ENCODE peak calls at places on chromosome 22, in four cellular contexts. J is K562, Y is GM12878, Z is HepG2. E is an unnamed sample.

GRCh38 chr22:36873614-36874308 is 13.0 kb downstream of the NCF4 start:
- DNase-seq in Y (peak), J (peak), Z (peak), E (peak)

GRCh38 chr22:30251661-30252226 is 5.2 kb upstream of the LIF start:
- DNase-seq in Y (no peak), J (no peak), Z (no peak), E (no peak)

GRCh38 chr22:19679476-19680099 is 34.7 kb upstream of the SEPTIN5 start:
- DNase-seq in Y (no peak), Z (no peak), J (peak), E (peak)

GRCh38 chr22:31137721-31138120 is 2.6 kb downstream of the PLA2G3 start:
- DNase-seq in J (no peak), Y (no peak), Z (no peak), E (no peak)

GRCh38 chr22:45777046-45777851 is 105.6 kb downstream of the ATXN10 start:
- DNase-seq in Z (no peak), Y (no peak), J (no peak), E (no peak)

GRCh38 chr22:46057762-46058420 is 80.9 kb upstream of the WNT7B start:
- DNase-seq in Z (no peak), J (no peak), Y (peak), E (no peak)

GRCh38 chr22:26364066-26365015 is 64.7 kb upstream of the ASPHD2 start:
- DNase-seq in Y (peak), Z (peak), J (peak), E (peak)

GRCh38 chr22:20080776-20081654 is 974 bp downstream of the DGCR8 start:
- DNase-seq in J (peak), Z (peak), Y (no peak), E (peak)

GRCh38 chr22:45842141-45842831 is 134.7 kb downstream of the WNT7B start:
- DNase-seq in J (no peak), Z (no peak), Y (no peak), E (no peak)

GRCh38 chr22:36350751-36351594 is 36.8 kb downstream of the MYH9 start:
- DNase-seq in Y (no peak), J (no peak), Z (peak), E (no peak)

GRCh38 chr22:16601437-16602223 is 9.0 kb upstream of the CCT8L2 start:
- DNase-seq in Z (no peak), J (peak), Y (no peak), E (no peak)

GRCh38 chr22:47033648-47034000 is 271.2 kb downstream of the TBC1D22A start:
- DNase-seq in Y (no peak), Z (no peak), J (no peak), E (no peak)

GRCh38 chr22:30875481-30876215 is 92.9 kb downstream of the MORC2 start:
- DNase-seq in J (no peak), Y (no peak), Z (no peak), E (no peak)

GRCh38 chr22:32810241-32811133 is 9.0 kb downstream of the TIMP3 start:
- DNase-seq in Z (no peak), Y (no peak), J (no peak), E (no peak)

GRCh38 chr22:26086359-26086758 is 82.9 kb upstream of the SEZ6L start:
- DNase-seq in Y (no peak), J (peak), Z (no peak), E (no peak)

GRCh38 chr22:47034905-47035419 is 272.5 kb downstream of the TBC1D22A start:
- DNase-seq in J (no peak), Z (no peak), Y (no peak), E (no peak)

GRCh38 chr22:42217019-42217751 is 53.3 kb downstream of the TCF20 start:
- DNase-seq in J (no peak), Y (peak), Z (no peak), E (no peak)
- TF ChIP-seq BHLHE40 in J (no peak), Y (no peak), Z (no peak), E (no peak)

GRCh38 chr22:40592352-40593113 is 44.0 kb downstream of the MRTFA start:
- DNase-seq in J (no peak), Y (peak), Z (no peak), E (no peak)

GRCh38 chr22:40586781-40587180 is 49.7 kb downstream of the MRTFA start:
- DNase-seq in Z (no peak), J (no peak), Y (no peak), E (no peak)

GRCh38 chr22:40593460-40594273 is 42.9 kb downstream of the MRTFA start:
- DNase-seq in Y (peak), Z (peak), J (peak), E (no peak)

GRCh38 chr22:40585205-40585778 is 51.2 kb downstream of the MRTFA start:
- DNase-seq in Y (no peak), Z (no peak), J (no peak), E (no peak)

GRCh38 chr22:40588726-40589125 is 47.8 kb downstream of the MRTFA start:
- DNase-seq in J (no peak), Z (peak), Y (no peak), E (no peak)
- TF ChIP-seq FOXK2 in J (no peak), Z (no peak), Y (no peak), E (no peak)

GRCh38 chr22:18083406-18083805 is 5.6 kb downstream of the PEX26 start:
- DNase-seq in Z (no peak), J (no peak), Y (no peak), E (no peak)
- TF ChIP-seq BHLHE40 in Z (no peak), J (no peak), Y (no peak), E (no peak)

GRCh38 chr22:42693055-42693762 is 27.5 kb downstream of the A4GALT start:
- DNase-seq in J (no peak), Y (no peak), Z (no peak), E (no peak)
- TF ChIP-seq FOXK2 in J (no peak), Y (no peak), Z (no peak), E (no peak)

DNA sequence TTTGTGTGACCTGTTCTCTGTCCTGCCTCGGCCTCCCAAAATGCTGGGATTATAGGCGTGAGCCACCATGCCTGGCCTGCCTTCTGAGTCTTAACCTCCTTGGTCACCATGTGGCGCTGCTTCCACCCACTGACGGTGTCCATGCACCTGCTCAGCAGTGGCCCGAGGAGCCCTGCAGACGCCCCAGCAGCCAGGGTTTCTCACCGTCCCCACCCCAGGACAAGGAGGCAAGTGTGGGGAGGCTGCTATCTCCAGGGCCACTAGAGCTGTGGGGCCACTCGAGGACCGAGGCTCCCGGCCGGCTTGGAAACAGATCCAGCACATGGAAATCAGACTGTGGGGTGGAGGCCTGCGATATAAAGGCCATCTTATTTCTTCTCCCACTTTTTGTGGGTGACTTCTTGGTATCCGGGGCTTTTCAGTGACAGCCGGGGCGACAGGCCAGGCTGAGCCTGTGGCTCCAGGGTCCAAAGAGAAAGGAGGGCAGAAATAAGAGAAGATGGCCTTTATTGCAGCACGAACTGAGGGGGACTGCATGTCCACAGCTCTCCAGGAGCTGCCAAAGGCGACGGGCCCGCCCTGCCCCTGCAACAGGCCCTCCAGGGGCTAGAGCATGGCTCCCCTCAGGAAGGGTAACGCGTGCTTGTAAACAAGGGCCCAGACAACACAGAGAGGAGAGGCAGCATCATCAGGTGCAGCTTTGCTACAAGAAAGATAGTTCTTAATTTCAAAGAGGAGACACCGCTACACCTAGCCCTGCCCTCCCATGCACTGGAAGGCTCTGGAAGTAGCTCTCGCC is 15.0 kb downstream of the TSPO start:
- DNase-seq in J (peak), Z (no peak), Y (no peak), E (no peak)
- TF ChIP-seq BHLHE40 in J (no peak), Z (no peak), Y (no peak), E (no peak)

GRCh38 chr22:49765091-49765771 is 62.4 kb downstream of the BRD1 start:
- DNase-seq in Z (no peak), J (no peak), Y (no peak), E (no peak)
- TF ChIP-seq FOXK2 in Z (no peak), J (no peak), Y (no peak), E (no peak)

GRCh38 chr22:24824250-24824649 is 18.2 kb downstream of the SGSM1 start:
- DNase-seq in Z (no peak), J (no peak), Y (no peak), E (no peak)

GRCh38 chr22:24822471-24822870 is 16.5 kb downstream of the SGSM1 start:
- DNase-seq in J (no peak), Z (no peak), Y (no peak), E (no peak)

GRCh38 chr22:24826710-24827285 is 20.8 kb downstream of the SGSM1 start:
- DNase-seq in Z (no peak), J (no peak), Y (no peak), E (no peak)

GRCh38 chr22:24824915-24825314 is 18.9 kb downstream of the SGSM1 start:
- DNase-seq in J (no peak), Z (no peak), Y (no peak), E (no peak)

GRCh38 chr22:24823787-24824186 is 17.8 kb downstream of the SGSM1 start:
- DNase-seq in Z (no peak), J (no peak), Y (no peak), E (no peak)
- TF ChIP-seq BHLHE40 in Z (no peak), J (no peak), Y (no peak), E (no peak)

GRCh38 chr22:44188986-44189630 is 8.4 kb downstream of the PARVG start:
- DNase-seq in J (no peak), Z (no peak), Y (no peak), E (no peak)
- TF ChIP-seq FOXK2 in J (no peak), Z (no peak), Y (no peak), E (no peak)

GRCh38 chr22:35212020-35212419 is 45.3 kb upstream of the HMGXB4 start:
- DNase-seq in Z (no peak), Y (no peak), J (peak), E (no peak)
- TF ChIP-seq BHLHE40 in Z (no peak), Y (no peak), J (peak), E (no peak)

E was measured in HEK293T.